ENCODE peak calls at places on chromosomes 3 and 15, in nine cellular contexts. H, Y, J, S, K, C, M, D and R are unnamed samples. For H3K4me1, the result is how much of the 10 kb centered on the place peaks cover.

GRCh38 chr3:72625616-72626337 is 222.5 kb downstream of the SHQ1 start:
- DNase-seq in H (no peak), Y (no peak), J (no peak), S (no peak), K (no peak), C (no peak), M (no peak), D (no peak), R (no peak)

GRCh38 chr3:114506622-114507300 is 212.9 kb downstream of the TIGIT start:
- DNase-seq in H (no peak), Y (no peak), J (no peak), S (no peak), K (no peak), C (no peak), M (no peak), D (no peak), R (no peak)

GRCh38 chr15:74768771-74769342 is 13.0 kb upstream of the CSK start:
- DNase-seq in H (peak), Y (peak), J (peak), S (peak), K (no peak), C (peak), M (peak), D (peak), R (peak)

GRCh38 chr3:168155207-168155785 is 59.6 kb upstream of the GOLIM4 start:
- DNase-seq in H (no peak), Y (no peak), J (no peak), S (no peak), K (no peak), C (peak), M (no peak), D (no peak), R (no peak)

GRCh38 chr3:11582123-11582968 is 61.4 kb downstream of the VGLL4 start:
- DNase-seq in H (peak), Y (peak), J (no peak), S (peak), K (no peak), C (peak), M (peak), D (peak), R (peak)

GRCh38 chr3:15495461-15496340 is 25.8 kb downstream of the COLQ start:
- DNase-seq in H (no peak), Y (no peak), J (no peak), S (no peak), K (no peak), C (no peak), M (no peak), D (no peak), R (no peak)

GRCh38 chr15:40470423-40471104 is at the start of gene CHST14:
- DNase-seq in H (peak), Y (peak), J (peak), S (peak), K (no peak), C (peak), M (peak), D (peak), R (peak)

GRCh38 chr3:52194541-52195296 is 3.2 kb upstream of the ALAS1 start:
- DNase-seq in H (no peak), Y (no peak), J (no peak), S (peak), K (no peak), C (peak), M (peak), D (no peak), R (no peak)

GRCh38 chr3:66195347-66195783 is 25.4 kb upstream of the SLC25A26 start:
- DNase-seq in H (peak), Y (no peak), J (peak), S (peak), K (no peak), C (peak), M (peak), D (peak), R (peak)

GRCh38 chr3:137105277-137105977 is 147.6 kb downstream of the IL20RB start:
- DNase-seq in H (peak), Y (peak), J (no peak), S (no peak), K (no peak), C (no peak), M (no peak), D (no peak), R (no peak)

GRCh38 chr3:30864836-30865235 is 29.6 kb downstream of the GADL1 start:
- DNase-seq in H (no peak), Y (no peak), J (no peak), S (no peak), K (no peak), C (no peak), M (no peak), D (no peak), R (no peak)

GRCh38 chr3:107718547-107718946 is 195.8 kb downstream of the BBX start:
- DNase-seq in H (no peak), Y (no peak), J (no peak), S (no peak), K (no peak), C (no peak), M (no peak), D (no peak), R (no peak)

GRCh38 chr3:14141602-14142315 is 16.9 kb downstream of the TMEM43 start:
- DNase-seq in H (no peak), Y (no peak), J (peak), S (no peak), K (no peak), C (peak), M (peak), D (no peak), R (no peak)

GRCh38 chr15:38080651-38081271 is 146.3 kb downstream of the TMCO5A start:
- DNase-seq in H (no peak), Y (no peak), J (no peak), S (no peak), K (no peak), C (no peak), M (no peak), D (no peak), R (no peak)

GRCh38 chr15:36429707-36430106 is 149.7 kb upstream of the CDIN1 start:
- DNase-seq in H (no peak), Y (no peak), J (no peak), S (no peak), K (no peak), C (no peak), M (no peak), D (no peak), R (no peak)

GRCh38 chr3:66816110-66816761 is 181.9 kb upstream of the KBTBD8 start:
- DNase-seq in H (peak), Y (peak), J (no peak), S (no peak), K (no peak), C (no peak), M (no peak), D (no peak), R (no peak)

GRCh38 chr15:65828566-65828965 is 36.5 kb upstream of the DENND4A start:
- DNase-seq in H (no peak), Y (no peak), J (peak), S (no peak), K (no peak), C (no peak), M (no peak), D (no peak), R (no peak)

GRCh38 chr3:129554356-129555120 is 11.6 kb downstream of the H1-8 start:
- DNase-seq in H (no peak), Y (peak), J (no peak), S (no peak), K (no peak), C (peak), M (no peak), D (no peak), R (no peak)
- H3K4me1 ChIP-seq in H (under half), Y (under half), J (under half), S (under half), K (half or more), C (under half), M (under half), D (under half), R (under half)

GRCh38 chr3:170493712-170494182 is 75.1 kb downstream of the CLDN11 start:
- DNase-seq in H (no peak), Y (no peak), J (no peak), S (no peak), K (no peak), C (no peak), M (no peak), D (no peak), R (no peak)
- H3K4me1 ChIP-seq in H (under half), Y (under half), J (under half), S (under half), K (under half), C (under half), M (under half), D (under half), R (under half)

DNA sequence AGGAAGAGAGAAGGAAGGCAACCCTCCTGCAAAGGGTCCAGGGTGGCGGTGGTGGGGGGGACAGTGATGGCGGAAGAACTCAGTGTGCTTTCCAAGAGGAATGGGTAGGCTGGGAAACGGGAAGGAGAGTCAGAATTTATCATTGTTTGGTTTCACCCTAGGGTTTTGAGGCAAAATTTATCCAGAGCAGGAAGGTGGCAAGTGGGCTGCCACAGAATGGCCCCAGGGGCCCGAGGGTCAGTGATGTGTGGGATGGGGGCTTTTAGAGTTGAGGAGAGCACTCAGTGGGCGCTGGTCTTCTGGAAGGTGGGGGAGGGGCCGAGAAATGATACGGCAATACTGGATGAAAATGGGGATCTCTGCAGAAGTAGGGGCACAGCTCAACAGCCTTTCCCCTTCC is 581 bp downstream of the FAM131A start:
- DNase-seq in H (no peak), Y (no peak), J (no peak), S (no peak), K (no peak), C (peak), M (no peak), D (no peak), R (no peak)
- H3K4me1 ChIP-seq in H (under half), Y (under half), J (under half), S (under half), K (half or more), C (under half), M (under half), D (under half), R (under half)

GRCh38 chr3:172142074-172143059 is 103.0 kb downstream of the FNDC3B start:
- DNase-seq in H (no peak), Y (peak), J (no peak), S (no peak), K (no peak), C (no peak), M (no peak), D (no peak), R (no peak)

GRCh38 chr3:172145287-172145686 is 105.9 kb downstream of the FNDC3B start:
- DNase-seq in H (no peak), Y (peak), J (no peak), S (no peak), K (no peak), C (no peak), M (no peak), D (no peak), R (no peak)

GRCh38 chr3:172146349-172146748 is 107.0 kb downstream of the FNDC3B start:
- DNase-seq in H (no peak), Y (no peak), J (no peak), S (no peak), K (no peak), C (no peak), M (no peak), D (no peak), R (no peak)

GRCh38 chr3:172143060-172143451 is 103.7 kb downstream of the FNDC3B start:
- DNase-seq in H (no peak), Y (no peak), J (no peak), S (no peak), K (no peak), C (no peak), M (no peak), D (no peak), R (no peak)

GRCh38 chr3:172143739-172144497 is 104.5 kb downstream of the FNDC3B start:
- DNase-seq in H (no peak), Y (no peak), J (no peak), S (no peak), K (no peak), C (no peak), M (no peak), D (no peak), R (no peak)
- H3K4me1 ChIP-seq in H (half or more), Y (half or more), J (under half), S (under half), K (under half), C (under half), M (under half), D (under half), R (under half)

GRCh38 chr15:100103828-100104227 is 237.9 kb downstream of the ADAMTS17 start:
- DNase-seq in H (no peak), Y (no peak), J (no peak), S (no peak), K (no peak), C (no peak), M (no peak), D (no peak), R (peak)
- H3K4me1 ChIP-seq in H (under half), Y (under half), J (under half), S (under half), K (under half), C (under half), M (under half), D (under half), R (under half)

GRCh38 chr3:98778383-98778782 is 15.2 kb downstream of the ST3GAL6 start:
- DNase-seq in H (no peak), Y (no peak), J (no peak), S (no peak), K (no peak), C (no peak), M (no peak), D (no peak), R (no peak)

GRCh38 chr3:98776114-98776513 is 13.0 kb downstream of the ST3GAL6 start:
- DNase-seq in H (no peak), Y (no peak), J (no peak), S (no peak), K (no peak), C (no peak), M (no peak), D (no peak), R (no peak)

GRCh38 chr3:98777801-98778220 is 14.7 kb downstream of the ST3GAL6 start:
- DNase-seq in H (no peak), Y (no peak), J (no peak), S (no peak), K (no peak), C (no peak), M (no peak), D (no peak), R (no peak)

GRCh38 chr3:98778852-98779379 is 15.8 kb downstream of the ST3GAL6 start:
- DNase-seq in H (no peak), Y (no peak), J (no peak), S (no peak), K (no peak), C (no peak), M (no peak), D (no peak), R (no peak)

DNA sequence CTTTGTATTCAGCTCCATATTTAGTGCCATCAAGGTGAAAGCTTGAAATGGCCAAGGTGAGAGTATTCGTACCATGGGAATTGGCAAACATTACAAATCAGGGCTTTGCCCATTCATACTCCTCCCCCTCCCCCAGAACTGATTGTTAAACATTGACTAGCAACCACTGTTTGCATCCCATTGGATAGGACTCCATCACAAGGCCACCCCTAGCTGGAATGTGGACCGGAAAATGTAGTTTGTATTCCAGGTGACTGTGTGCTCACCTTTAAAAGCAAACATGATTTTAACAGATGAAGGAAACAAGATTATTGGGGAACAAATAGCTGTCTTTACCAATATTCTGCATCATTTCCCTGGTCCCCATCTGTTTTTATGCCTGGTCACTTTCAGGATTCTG is 14.1 kb downstream of the ST3GAL6 start:
- DNase-seq in H (no peak), Y (no peak), J (no peak), S (no peak), K (no peak), C (no peak), M (no peak), D (peak), R (no peak)
- H3K4me1 ChIP-seq in H (under half), Y (under half), J (under half), S (under half), K (under half), C (under half), M (under half), D (under half), R (under half)